ENCODE peak calls at places on chromosome 14, in eight cellular contexts. Z is CD4-positive, alpha-beta memory T cell; K is uterus; P is CD4-positive, CD25-positive, alpha-beta regulatory T cell; F is pancreas; W is PC-3; Q is CD8-positive, alpha-beta T cell; H is trophoblast cell. O is an unnamed sample.

GRCh38 chr14:95516554-95517209 is at the start of gene SYNE3:
- DNase-seq in Z (peak), K (peak), P (peak), F (peak), W (peak), Q (peak), H (peak), O (peak)

GRCh38 chr14:61512508-61512907 is 182.8 kb upstream of the HIF1A start:
- DNase-seq in Z (no peak), K (no peak), P (no peak), F (no peak), W (peak), Q (no peak), H (peak), O (no peak)

GRCh38 chr14:105334383-105335230 is 20.1 kb downstream of the PACS2 start:
- DNase-seq in Z (no peak), K (no peak), P (no peak), F (no peak), W (no peak), Q (no peak), H (no peak), O (no peak)

GRCh38 chr14:103879570-103880333 is 32.4 kb upstream of the PPP1R13B start:
- DNase-seq in Z (no peak), K (peak), P (no peak), F (peak), W (peak), Q (no peak), H (no peak), O (no peak)

GRCh38 chr14:35116242-35116641 is 5.5 kb downstream of the PPP2R3C start:
- DNase-seq in Z (no peak), K (no peak), P (no peak), F (no peak), W (no peak), Q (no peak), H (peak), O (no peak)

GRCh38 chr14:101808894-101809670 is 47.6 kb downstream of the PPP2R5C start:
- DNase-seq in Z (no peak), K (no peak), P (no peak), F (no peak), W (no peak), Q (no peak), H (no peak), O (no peak)

GRCh38 chr14:76422662-76423061 is 46.7 kb downstream of the ESRRB start:
- DNase-seq in Z (no peak), K (no peak), P (no peak), F (no peak), W (no peak), Q (no peak), H (no peak), O (no peak)

GRCh38 chr14:96538663-96539317 is 36.6 kb downstream of the PAPOLA start:
- DNase-seq in Z (no peak), K (no peak), P (no peak), F (no peak), W (peak), Q (no peak), H (peak), O (no peak)

DNA sequence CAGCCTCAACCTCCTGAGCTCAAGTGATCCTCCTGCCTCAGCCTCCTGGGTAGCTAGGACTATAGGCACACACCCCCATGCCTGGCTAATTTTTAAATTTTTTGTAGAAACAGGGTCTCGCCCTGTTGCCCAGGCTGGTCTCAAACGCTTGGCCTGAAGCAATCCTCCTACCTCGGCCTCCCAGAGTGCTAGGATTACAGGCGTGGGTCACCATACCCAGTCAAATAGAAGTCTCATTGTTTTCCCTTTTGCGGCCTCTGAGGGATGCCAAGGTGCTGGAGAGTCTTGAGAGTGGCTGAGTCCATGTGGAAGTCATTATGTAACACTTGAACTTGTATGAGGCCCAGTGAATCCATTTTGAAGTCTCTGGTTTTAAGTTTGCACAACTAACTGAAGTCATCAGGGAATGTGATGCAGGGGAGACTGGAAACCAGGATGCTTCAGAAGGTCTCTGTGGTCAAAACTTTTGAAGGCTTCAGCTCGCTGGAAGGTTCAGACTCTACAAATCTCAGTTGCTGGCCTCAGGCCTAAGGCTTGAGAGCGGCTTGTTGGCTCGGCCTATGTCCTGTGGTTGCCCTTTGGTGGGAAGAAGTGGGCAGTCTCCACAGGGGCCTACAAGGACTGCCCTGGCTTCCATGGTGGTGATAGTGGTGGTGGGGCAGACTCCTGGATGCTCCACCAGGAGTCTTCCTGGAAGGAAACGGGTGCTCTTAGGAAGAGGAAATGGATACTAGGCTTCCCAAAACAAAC is 29.2 kb downstream of the GALNT16 start:
- DNase-seq in Z (no peak), K (no peak), P (no peak), F (no peak), W (no peak), Q (no peak), H (no peak), O (no peak)
- H3K27ac ChIP-seq in Z (no peak), K (no peak), P (no peak), F (no peak), W (no peak), Q (no peak), H (no peak), O (no peak)

DNA sequence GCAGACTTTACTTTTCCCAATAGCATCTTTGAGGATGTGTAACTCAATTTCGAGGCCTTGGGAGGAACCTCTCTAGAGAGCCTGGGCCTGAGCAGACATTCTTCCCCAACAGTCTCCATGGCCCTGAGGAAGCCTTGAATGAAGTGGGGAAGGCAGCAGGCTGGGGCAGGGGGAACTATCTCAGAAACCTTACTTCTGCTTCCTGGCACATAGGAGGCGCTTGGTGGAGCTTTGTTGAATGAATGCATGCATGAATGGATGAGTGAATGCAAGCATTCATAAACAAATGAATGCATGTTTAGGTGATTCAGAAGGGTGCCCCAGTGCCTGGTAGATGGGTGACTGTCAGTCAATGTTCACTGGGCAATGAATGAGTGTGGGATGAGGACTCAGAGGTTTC is 58.3 kb downstream of the GALNT16 start:
- DNase-seq in Z (no peak), K (no peak), P (no peak), F (peak), W (no peak), Q (no peak), H (no peak), O (no peak)
- H3K27ac ChIP-seq in Z (no peak), K (peak), P (no peak), F (no peak), W (peak), Q (no peak), H (no peak), O (no peak)

GRCh38 chr14:49908433-49908782 is 15.5 kb downstream of the ARF6 start:
- DNase-seq in Z (no peak), K (no peak), P (no peak), F (no peak), W (peak), Q (no peak), H (peak), O (no peak)

GRCh38 chr14:49904270-49904669 is 11.4 kb downstream of the ARF6 start:
- DNase-seq in Z (no peak), K (no peak), P (no peak), F (no peak), W (no peak), Q (no peak), H (no peak), O (no peak)

GRCh38 chr14:49909016-49909415 is 16.1 kb downstream of the ARF6 start:
- DNase-seq in Z (no peak), K (no peak), P (no peak), F (no peak), W (peak), Q (no peak), H (no peak), O (no peak)

DNA sequence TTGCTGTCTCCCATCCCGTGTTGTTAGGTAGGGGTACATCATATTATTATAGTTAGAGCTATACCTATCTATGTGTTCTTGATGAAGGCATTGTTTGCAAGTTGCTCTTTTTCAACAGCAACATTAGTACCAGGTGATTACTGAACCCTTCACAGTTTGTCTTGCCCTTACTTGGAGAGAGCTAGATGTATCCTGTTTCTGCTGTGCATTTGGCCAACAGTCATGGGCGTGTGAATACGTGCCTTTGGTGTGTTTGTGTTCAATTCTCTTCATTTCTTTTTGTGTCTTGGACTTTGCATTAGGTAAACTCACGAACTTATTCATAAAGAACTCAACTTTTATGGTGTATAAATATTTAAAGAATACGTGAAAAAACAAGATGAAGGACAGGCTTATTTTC is 14.3 kb downstream of the ARF6 start:
- DNase-seq in Z (no peak), K (no peak), P (no peak), F (no peak), W (peak), Q (no peak), H (no peak), O (no peak)
- H3K27ac ChIP-seq in Z (no peak), K (peak), P (no peak), F (no peak), W (peak), Q (no peak), H (no peak), O (no peak)

DNA sequence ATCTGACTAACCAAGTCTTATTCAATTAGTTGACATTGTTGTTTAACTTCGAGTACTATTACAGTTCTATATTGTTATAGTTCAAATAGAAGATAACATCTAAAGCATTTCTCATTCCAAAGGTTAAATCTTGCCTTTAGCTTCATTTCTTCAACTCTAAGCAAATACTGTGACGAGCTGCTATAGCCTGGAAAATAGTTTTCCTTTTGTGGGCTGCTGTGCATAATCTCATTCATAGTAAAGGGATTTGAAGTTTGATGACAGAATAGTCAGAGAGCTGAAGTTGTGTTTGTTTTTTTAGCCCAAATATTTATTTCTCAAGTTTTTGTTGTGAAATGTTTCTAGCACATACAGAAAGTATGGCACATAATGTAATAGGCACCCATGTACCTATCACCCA is 13.4 kb downstream of the PSEN1 start:
- DNase-seq in Z (no peak), K (no peak), P (no peak), F (no peak), W (no peak), Q (no peak), H (peak), O (no peak)
- H3K27ac ChIP-seq in Z (no peak), K (no peak), P (no peak), F (no peak), W (no peak), Q (no peak), H (no peak), O (peak)